ENCODE peak calls at places on chromosome 14, in four cellular contexts. Y is activated CD8-positive, alpha-beta T cell treated with anti-CD3 and anti-CD28 coated beads for 36 hours; E is iPS-NIHi11; L is GM13976. J is an unnamed sample.

GRCh38 chr14:59852350-59852749 is 18.2 kb downstream of the RTN1 start:
- DNase-seq in E (no peak), L (no peak), Y (no peak), J (no peak)

GRCh38 chr14:95265106-95266094 is 54.3 kb downstream of the CLMN start:
- DNase-seq in L (peak; percentile 73), Y (peak; percentile 71), E (peak; percentile 39), J (peak; percentile 57)

GRCh38 chr14:34424488-34424887 is 37.6 kb downstream of the SPTSSA start:
- DNase-seq in E (no peak), Y (no peak), L (no peak), J (no peak)

GRCh38 chr14:22131749-22132476 is 457.1 kb downstream of the DAD1 start:
- DNase-seq in Y (peak; percentile 47), E (peak; percentile 25), L (no peak), J (no peak)

GRCh38 chr14:97697772-97698171 is 900.6 kb downstream of the VRK1 start:
- DNase-seq in Y (peak; percentile 73), E (no peak), L (no peak), J (no peak)

GRCh38 chr14:100578552-100578951 is 8.7 kb downstream of the BEGAIN start:
- DNase-seq in Y (peak; percentile 1), L (no peak), E (no peak), J (no peak)

GRCh38 chr14:99475179-99475578 is 5.5 kb downstream of the SETD3 start:
- DNase-seq in E (no peak), Y (no peak), L (no peak), J (no peak)

GRCh38 chr14:67572608-67573007 is 27.5 kb downstream of the PIGH start:
- DNase-seq in E (no peak), L (no peak), Y (no peak), J (no peak)

GRCh38 chr14:25049559-25050493 is at the start of gene STXBP6:
- DNase-seq in L (peak; percentile 38), E (peak; percentile 87), Y (peak; percentile 27), J (peak; percentile 83)

GRCh38 chr14:102439556-102439955 is 70.0 kb downstream of the ANKRD9 start:
- DNase-seq in Y (no peak), E (no peak), L (no peak), J (no peak)

GRCh38 chr14:91116913-91117588 is 3.2 kb downstream of the DGLUCY start:
- DNase-seq in L (no peak), E (no peak), Y (peak; percentile 85), J (no peak)